ENCODE peak calls at places on chromosomes 16 and 17, in eight cellular contexts. U, N, T, G, A, X, M and J are unnamed samples.

GRCh38 chr17:2580641-2581040 is 12.8 kb upstream of the PAFAH1B1 start:
- DNase-seq in U (no peak), N (no peak), T (no peak), G (no peak), A (no peak), X (no peak), M (no peak), J (no peak)

GRCh38 chr16:22630242-22630641 is 119.6 kb downstream of the NPIPB5 start:
- DNase-seq in U (no peak), N (no peak), T (no peak), G (no peak), A (no peak), X (no peak), M (no peak), J (no peak)

GRCh38 chr16:50834701-50835100 is 92.8 kb downstream of the CYLD start:
- DNase-seq in U (no peak), N (no peak), T (no peak), G (no peak), A (no peak), X (no peak), M (no peak), J (no peak)

GRCh38 chr16:2208308-2208707 is 2.4 kb downstream of the BRICD5 start:
- DNase-seq in U (no peak), N (no peak), T (no peak), G (no peak), A (no peak), X (no peak), M (no peak), J (no peak)

GRCh38 chr16:4339909-4340308 is 11.2 kb downstream of the PAM16 start:
- DNase-seq in U (no peak), N (no peak), T (no peak), G (no peak), A (no peak), X (no peak), M (no peak), J (peak; percentile 88)

GRCh38 chr17:35856603-35857002 is 12.1 kb downstream of the HEATR9 start:
- DNase-seq in U (no peak), N (no peak), T (no peak), G (no peak), A (no peak), X (no peak), M (no peak), J (no peak)

GRCh38 chr17:77608431-77608830 is 350.1 kb upstream of the TNRC6C start:
- DNase-seq in U (no peak), N (no peak), T (no peak), G (no peak), A (no peak), X (no peak), M (no peak), J (peak; percentile 15)

GRCh38 chr17:39916918-39917317 is 1.5 kb downstream of the GSDMB start:
- DNase-seq in U (peak; percentile 47), N (no peak), T (no peak), G (no peak), A (no peak), X (peak; percentile 77), M (no peak), J (no peak)

GRCh38 chr17:21388066-21388465 is 11.9 kb downstream of the KCNJ12 start:
- DNase-seq in U (no peak), N (no peak), T (no peak), G (no peak), A (no peak), X (no peak), M (no peak), J (peak; percentile 65)

DNA sequence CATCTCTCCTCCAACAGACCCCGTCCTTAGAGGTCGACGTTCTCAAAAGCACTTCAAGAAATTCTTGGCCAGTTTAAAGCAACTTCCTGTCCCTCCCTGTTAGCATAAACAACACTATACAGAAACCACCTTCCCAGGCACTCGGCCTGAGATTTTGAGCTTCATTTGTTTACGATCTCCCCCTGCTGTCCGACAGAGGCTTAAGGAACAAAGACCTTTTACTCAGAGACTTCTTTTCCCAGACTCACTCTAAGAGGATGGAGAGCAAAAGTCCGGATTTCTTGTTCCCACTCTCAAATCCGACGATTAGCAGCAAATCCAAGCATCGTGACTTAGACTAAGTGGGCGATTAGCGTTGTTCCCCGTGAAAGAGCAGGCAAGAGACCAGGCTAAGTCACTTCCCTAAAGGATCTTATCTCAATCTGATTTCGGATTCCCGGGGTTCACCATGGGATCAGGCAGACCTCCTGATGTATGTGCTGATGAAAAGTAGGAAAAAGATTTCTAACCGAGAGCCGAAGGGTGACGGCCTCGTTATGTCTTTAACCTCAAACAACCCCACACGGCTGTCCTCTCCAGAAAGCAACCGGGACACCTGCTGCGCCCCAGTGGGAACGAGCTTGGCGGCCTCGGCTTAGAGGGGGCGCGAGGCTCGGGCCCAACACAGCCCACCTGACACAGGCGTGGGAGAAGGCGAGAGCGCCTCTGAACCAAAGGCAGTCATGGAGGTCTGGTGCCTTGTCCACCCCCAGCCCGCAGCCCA is 591 bp downstream of the INPP5K start:
- DNase-seq in U (peak; percentile 95), N (peak; percentile 49), T (peak; percentile 74), G (peak; percentile 51), A (peak; percentile 69), X (peak; percentile 71), M (no peak), J (peak; percentile 70)
- TF ChIP-seq POLR2AphosphoS5 in U (no peak), N (no peak), T (no peak), G (no peak), A (peak; percentile 84), X (no peak), M (no peak), J (no peak)

DNA sequence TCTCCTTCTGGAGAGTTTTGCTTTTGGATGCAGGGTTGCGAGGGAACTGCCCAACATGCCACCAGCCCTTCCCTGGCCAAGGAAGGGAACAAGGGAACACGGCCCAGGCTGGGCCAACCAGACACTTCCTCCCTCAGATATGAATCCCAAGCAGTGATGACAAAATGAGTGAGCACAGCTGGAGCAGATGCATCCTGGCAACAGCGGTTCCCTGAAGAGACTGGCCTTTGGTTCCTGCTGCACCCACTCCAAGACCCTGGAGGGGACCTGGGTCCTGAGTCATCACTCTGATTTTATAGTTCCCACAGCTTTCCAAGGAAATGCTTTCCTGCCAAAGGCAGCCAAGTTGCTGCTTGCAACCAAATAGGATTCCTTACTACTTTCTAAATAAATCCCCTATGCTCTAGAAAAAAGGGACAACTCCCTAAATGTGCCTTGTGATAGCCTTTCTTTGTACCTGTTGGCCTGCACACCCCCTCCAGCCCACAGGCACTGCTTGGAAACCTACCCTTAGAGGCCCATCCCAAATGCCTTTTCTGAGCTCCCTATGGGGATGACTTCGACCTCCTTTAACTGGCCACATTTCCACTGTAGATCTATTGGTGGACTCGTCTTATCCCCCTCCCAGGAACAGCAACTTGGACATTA is 5.3 kb downstream of the ST3GAL2 start:
- DNase-seq in U (no peak), N (no peak), T (no peak), G (no peak), A (no peak), X (no peak), M (peak; percentile 74), J (peak; percentile 70)
- TF ChIP-seq POLR2AphosphoS5 in U (no peak), N (no peak), T (no peak), G (no peak), A (no peak), X (no peak), M (no peak), J (peak; percentile 16)

GRCh38 chr17:82152556-82153294 is 54.7 kb upstream of the FASN start:
- DNase-seq in U (no peak), N (no peak), T (no peak), G (no peak), A (peak; percentile 92), X (no peak), M (no peak), J (no peak)
- TF ChIP-seq POLR2AphosphoS5 in U (no peak), N (no peak), T (no peak), G (no peak), A (peak; percentile 97), X (no peak), M (no peak), J (no peak)

DNA sequence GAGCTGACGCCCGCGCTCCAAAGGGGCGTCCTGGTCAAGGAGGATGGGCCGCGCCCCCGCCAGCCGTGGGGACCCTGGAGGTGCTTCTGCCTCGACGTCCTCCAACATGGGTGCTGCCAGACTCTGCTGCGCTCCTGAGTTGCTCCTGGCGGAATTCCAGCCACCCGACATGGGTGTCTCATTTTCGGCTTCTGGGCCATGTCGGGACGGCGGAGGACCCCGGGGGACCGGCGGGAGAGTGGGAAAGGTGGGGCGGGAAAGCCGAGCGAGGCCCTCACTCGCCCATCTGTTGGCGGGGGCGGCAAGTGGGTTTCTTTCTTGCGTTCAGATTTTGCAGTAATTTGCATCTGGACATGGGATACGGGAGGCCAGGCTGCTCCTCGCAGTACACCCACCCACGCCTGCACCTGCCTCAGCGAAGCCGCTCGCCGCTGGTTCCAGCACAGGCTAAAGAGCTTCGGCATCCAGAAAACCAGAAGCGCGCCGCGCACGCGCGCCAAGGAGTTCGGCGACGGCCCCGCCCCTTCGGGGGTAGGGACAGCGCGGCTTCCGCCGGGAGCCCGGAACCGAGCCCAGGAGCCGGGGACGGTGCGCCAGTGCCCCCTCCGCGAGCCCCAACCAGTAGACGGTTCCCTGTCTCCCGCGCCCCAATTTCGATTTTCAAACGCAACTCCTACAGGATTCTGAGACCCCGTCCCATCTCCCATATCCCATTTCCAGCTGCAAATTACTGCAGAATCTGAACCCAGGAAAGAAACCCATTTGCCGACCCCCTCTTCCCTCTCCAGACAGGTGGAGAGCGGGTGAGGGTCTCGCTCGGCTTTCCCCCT is at the start of gene ARMC7:
- DNase-seq in U (peak; percentile 93), N (no peak), T (no peak), G (peak; percentile 72), A (peak; percentile 83), X (peak; percentile 77), M (peak; percentile 92), J (peak; percentile 100)
- TF ChIP-seq POLR2AphosphoS5 in U (peak; percentile 85), N (peak; percentile 63), T (peak; percentile 92), G (peak; percentile 97), A (peak; percentile 89), X (peak; percentile 92), M (no peak), J (peak; percentile 93)

GRCh38 chr17:58377005-58377660 is 25.1 kb upstream of the SUPT4H1 start:
- DNase-seq in U (peak; percentile 46), N (no peak), T (no peak), G (peak; percentile 49), A (peak; percentile 87), X (no peak), M (no peak), J (no peak)
- TF ChIP-seq POLR2AphosphoS5 in U (no peak), N (no peak), T (no peak), G (no peak), A (peak; percentile 90), X (no peak), M (no peak), J (no peak)

GRCh38 chr17:67050476-67051154 is 6.3 kb downstream of the CACNG1 start:
- DNase-seq in U (no peak), N (no peak), T (no peak), G (no peak), A (no peak), X (no peak), M (no peak), J (no peak)
- TF ChIP-seq POLR2AphosphoS5 in U (no peak), N (no peak), T (no peak), G (no peak), A (no peak), X (no peak), M (no peak), J (no peak)

GRCh38 chr16:87316923-87317765 is at the start of gene C16orf95:
- DNase-seq in U (peak; percentile 98), N (peak; percentile 84), T (peak; percentile 67), G (peak; percentile 92), A (peak; percentile 96), X (peak; percentile 95), M (peak; percentile 98), J (peak; percentile 100)
- TF ChIP-seq POLR2AphosphoS5 in U (peak; percentile 94), N (no peak), T (peak; percentile 72), G (peak; percentile 93), A (peak; percentile 94), X (peak; percentile 89), M (peak; percentile 78), J (peak; percentile 76)